ENCODE peak calls at places on chromosomes 12 and 14, in seven cellular contexts. One of them, this sample, is unnamed.
A peak's percentile ranks its signal among the peaks of the same experiment; 100 is the strongest.

GRCh38 chr14:96351986-96352385 is 11.2 kb downstream of the ATG2B start:
- DNase-seq in RWPE2: no peak
- DNase-seq in ovary: no peak
- DNase-seq in cardiac muscle cell: no peak
- DNase-seq in hepatocyte: no peak
- DNase-seq in lung: no peak
- DNase-seq in sigmoid colon: no peak
- DNase-seq in this sample: no peak

GRCh38 chr12:42565001-42565400 is 24.5 kb downstream of the PRICKLE1 start:
- DNase-seq in ovary: no peak
- DNase-seq in sigmoid colon: no peak
- DNase-seq in RWPE2: no peak
- DNase-seq in lung: no peak
- DNase-seq in hepatocyte: no peak
- DNase-seq in cardiac muscle cell: no peak
- DNase-seq in this sample: peak; percentile 53

GRCh38 chr12:75960086-75960910 is 71.3 kb downstream of the PHLDA1 start:
- DNase-seq in lung: no peak
- DNase-seq in hepatocyte: peak; percentile 77
- DNase-seq in ovary: no peak
- DNase-seq in cardiac muscle cell: no peak
- DNase-seq in RWPE2: no peak
- DNase-seq in sigmoid colon: no peak
- DNase-seq in this sample: peak; percentile 97

GRCh38 chr14:52852810-52853521 is 61.6 kb upstream of the GNPNAT1 start:
- DNase-seq in hepatocyte: no peak
- DNase-seq in ovary: no peak
- DNase-seq in sigmoid colon: no peak
- DNase-seq in lung: no peak
- DNase-seq in cardiac muscle cell: no peak
- DNase-seq in RWPE2: no peak
- DNase-seq in this sample: no peak

GRCh38 chr12:64995831-64996230 is 125.3 kb downstream of the WIF1 start:
- DNase-seq in ovary: no peak
- DNase-seq in RWPE2: no peak
- DNase-seq in cardiac muscle cell: no peak
- DNase-seq in lung: no peak
- DNase-seq in hepatocyte: no peak
- DNase-seq in sigmoid colon: no peak
- DNase-seq in this sample: no peak

GRCh38 chr12:70609739-70610491 is 27.3 kb downstream of the PTPRB start:
- DNase-seq in ovary: peak; percentile 36
- DNase-seq in hepatocyte: peak; percentile 45
- DNase-seq in lung: peak; percentile 43
- DNase-seq in cardiac muscle cell: peak; percentile 52
- DNase-seq in RWPE2: no peak
- DNase-seq in sigmoid colon: peak; percentile 67
- DNase-seq in this sample: peak; percentile 84

GRCh38 chr12:98499668-98500456 is 15.5 kb upstream of the TMPO start:
- DNase-seq in cardiac muscle cell: no peak
- DNase-seq in sigmoid colon: no peak
- DNase-seq in RWPE2: no peak
- DNase-seq in lung: no peak
- DNase-seq in hepatocyte: no peak
- DNase-seq in ovary: no peak
- DNase-seq in this sample: peak; percentile 35

GRCh38 chr14:51805541-51805940 is 54.9 kb upstream of the GNG2 start:
- DNase-seq in ovary: no peak
- DNase-seq in sigmoid colon: no peak
- DNase-seq in lung: no peak
- DNase-seq in cardiac muscle cell: no peak
- DNase-seq in RWPE2: no peak
- DNase-seq in hepatocyte: no peak
- DNase-seq in this sample: peak; percentile 56

GRCh38 chr12:57626111-57626928 is 6.7 kb downstream of the B4GALNT1 start:
- DNase-seq in cardiac muscle cell: no peak
- DNase-seq in ovary: no peak
- DNase-seq in lung: no peak
- DNase-seq in RWPE2: no peak
- DNase-seq in hepatocyte: no peak
- DNase-seq in sigmoid colon: peak; percentile 67
- DNase-seq in this sample: peak; percentile 46

GRCh38 chr12:124363376-124363965 is 68.6 kb downstream of the RFLNA start:
- DNase-seq in lung: no peak
- DNase-seq in cardiac muscle cell: no peak
- DNase-seq in ovary: no peak
- DNase-seq in hepatocyte: no peak
- DNase-seq in RWPE2: no peak
- DNase-seq in sigmoid colon: no peak
- DNase-seq in this sample: no peak

GRCh38 chr14:68956728-68957127 is 22.4 kb downstream of the ACTN1 start:
- DNase-seq in lung: no peak
- DNase-seq in sigmoid colon: no peak
- DNase-seq in cardiac muscle cell: no peak
- DNase-seq in RWPE2: no peak
- DNase-seq in ovary: no peak
- DNase-seq in hepatocyte: no peak
- DNase-seq in this sample: no peak

GRCh38 chr14:66804141-66804540 is 296.2 kb downstream of the GPHN start:
- DNase-seq in cardiac muscle cell: no peak
- DNase-seq in ovary: no peak
- DNase-seq in RWPE2: no peak
- DNase-seq in lung: no peak
- DNase-seq in hepatocyte: no peak
- DNase-seq in sigmoid colon: no peak
- DNase-seq in this sample: no peak

GRCh38 chr12:91704446-91704845 is 441.2 kb downstream of the BTG1 start:
- DNase-seq in cardiac muscle cell: no peak
- DNase-seq in RWPE2: no peak
- DNase-seq in sigmoid colon: no peak
- DNase-seq in hepatocyte: no peak
- DNase-seq in ovary: no peak
- DNase-seq in lung: no peak
- DNase-seq in this sample: no peak

GRCh38 chr12:32895688-32896437 is 714 bp downstream of the PKP2 start:
- DNase-seq in cardiac muscle cell: no peak
- DNase-seq in lung: no peak
- DNase-seq in ovary: peak; percentile 59
- DNase-seq in sigmoid colon: no peak
- DNase-seq in hepatocyte: peak; percentile 69
- DNase-seq in RWPE2: no peak
- DNase-seq in this sample: peak; percentile 79

GRCh38 chr14:65412881-65413738 is 580 bp downstream of the FUT8 start:
- DNase-seq in sigmoid colon: peak; percentile 86
- DNase-seq in hepatocyte: peak; percentile 89
- DNase-seq in cardiac muscle cell: peak; percentile 91
- DNase-seq in RWPE2: peak; percentile 80
- DNase-seq in ovary: no peak
- DNase-seq in lung: peak; percentile 64
- DNase-seq in this sample: peak; percentile 82

GRCh38 chr12:25422241-25422640 is 130.8 kb downstream of the LMNTD1 start:
- DNase-seq in ovary: no peak
- DNase-seq in sigmoid colon: no peak
- DNase-seq in RWPE2: no peak
- DNase-seq in hepatocyte: no peak
- DNase-seq in lung: no peak
- DNase-seq in cardiac muscle cell: no peak
- DNase-seq in this sample: no peak

GRCh38 chr12:25423355-25423754 is 129.7 kb downstream of the LMNTD1 start:
- DNase-seq in RWPE2: no peak
- DNase-seq in lung: no peak
- DNase-seq in cardiac muscle cell: no peak
- DNase-seq in ovary: no peak
- DNase-seq in hepatocyte: peak; percentile 40
- DNase-seq in sigmoid colon: no peak
- DNase-seq in this sample: no peak

GRCh38 chr12:25419595-25419994 is 133.5 kb downstream of the LMNTD1 start:
- DNase-seq in hepatocyte: no peak
- DNase-seq in lung: no peak
- DNase-seq in sigmoid colon: no peak
- DNase-seq in cardiac muscle cell: no peak
- DNase-seq in ovary: no peak
- DNase-seq in RWPE2: no peak
- DNase-seq in this sample: no peak

GRCh38 chr12:25421651-25422150 is 131.4 kb downstream of the LMNTD1 start:
- DNase-seq in lung: no peak
- DNase-seq in hepatocyte: no peak
- DNase-seq in RWPE2: no peak
- DNase-seq in sigmoid colon: no peak
- DNase-seq in ovary: no peak
- DNase-seq in cardiac muscle cell: no peak
- DNase-seq in this sample: no peak

DNA sequence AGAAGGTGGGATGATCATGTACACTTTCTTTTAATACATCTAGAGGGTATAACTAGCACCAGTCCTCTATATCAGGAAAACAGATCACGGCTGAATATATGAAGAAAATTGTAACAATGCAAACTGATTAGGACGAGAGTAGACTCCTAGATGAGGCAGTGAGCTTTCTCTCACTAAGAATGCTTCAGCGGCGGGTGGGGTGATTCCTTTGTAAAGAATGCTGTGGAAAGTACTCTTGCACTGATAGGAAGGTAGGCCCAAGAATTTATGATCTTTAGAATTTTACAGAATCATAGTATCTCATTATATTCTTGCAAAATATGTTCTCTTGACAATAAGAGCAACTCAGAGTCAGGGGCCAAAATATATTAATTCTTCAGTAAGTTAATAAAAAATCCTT is 133.0 kb downstream of the LMNTD1 start:
- DNase-seq in sigmoid colon: no peak
- DNase-seq in ovary: no peak
- DNase-seq in cardiac muscle cell: no peak
- DNase-seq in RWPE2: no peak
- DNase-seq in hepatocyte: no peak
- DNase-seq in lung: no peak
- DNase-seq in this sample: no peak
- H3K4me1 ChIP-seq in sigmoid colon: no peaks in the 10 kb centered on the region
- H3K4me1 ChIP-seq in ovary: no peaks in the 10 kb centered on the region
- H3K4me1 ChIP-seq in cardiac muscle cell: no peaks in the 10 kb centered on the region
- H3K4me1 ChIP-seq in RWPE2: no peaks in the 10 kb centered on the region
- H3K4me1 ChIP-seq in hepatocyte: peaks cover 10% of the 10 kb centered on the region
- H3K4me1 ChIP-seq in lung: no peaks in the 10 kb centered on the region
- H3K4me1 ChIP-seq in this sample: no peaks in the 10 kb centered on the region

GRCh38 chr14:19930617-19931016 is at the start of gene OR4K1:
- DNase-seq in lung: no peak
- DNase-seq in RWPE2: no peak
- DNase-seq in cardiac muscle cell: no peak
- DNase-seq in ovary: no peak
- DNase-seq in sigmoid colon: no peak
- DNase-seq in hepatocyte: no peak
- DNase-seq in this sample: no peak
- H3K4me1 ChIP-seq in lung: no peaks in the 10 kb centered on the region
- H3K4me1 ChIP-seq in RWPE2: no peaks in the 10 kb centered on the region
- H3K4me1 ChIP-seq in cardiac muscle cell: no peaks in the 10 kb centered on the region
- H3K4me1 ChIP-seq in ovary: no peaks in the 10 kb centered on the region
- H3K4me1 ChIP-seq in sigmoid colon: no peaks in the 10 kb centered on the region
- H3K4me1 ChIP-seq in hepatocyte: no peaks in the 10 kb centered on the region
- H3K4me1 ChIP-seq in this sample: no peaks in the 10 kb centered on the region

GRCh38 chr14:91398707-91399106 is 18.9 kb downstream of the CCDC88C start:
- DNase-seq in cardiac muscle cell: no peak
- DNase-seq in RWPE2: no peak
- DNase-seq in lung: no peak
- DNase-seq in hepatocyte: no peak
- DNase-seq in sigmoid colon: no peak
- DNase-seq in ovary: no peak
- DNase-seq in this sample: peak; percentile 53

GRCh38 chr14:91400696-91401095 is 16.9 kb downstream of the CCDC88C start:
- DNase-seq in sigmoid colon: no peak
- DNase-seq in ovary: no peak
- DNase-seq in lung: no peak
- DNase-seq in cardiac muscle cell: no peak
- DNase-seq in hepatocyte: no peak
- DNase-seq in RWPE2: no peak
- DNase-seq in this sample: no peak

GRCh38 chr14:91401751-91402150 is 15.9 kb downstream of the CCDC88C start:
- DNase-seq in RWPE2: no peak
- DNase-seq in cardiac muscle cell: no peak
- DNase-seq in sigmoid colon: no peak
- DNase-seq in ovary: no peak
- DNase-seq in lung: no peak
- DNase-seq in hepatocyte: no peak
- DNase-seq in this sample: no peak

GRCh38 chr14:91398192-91398591 is 19.4 kb downstream of the CCDC88C start:
- DNase-seq in lung: no peak
- DNase-seq in hepatocyte: no peak
- DNase-seq in sigmoid colon: no peak
- DNase-seq in ovary: no peak
- DNase-seq in RWPE2: no peak
- DNase-seq in cardiac muscle cell: no peak
- DNase-seq in this sample: no peak

GRCh38 chr14:91399868-91400640 is 17.6 kb downstream of the CCDC88C start:
- DNase-seq in lung: no peak
- DNase-seq in cardiac muscle cell: no peak
- DNase-seq in sigmoid colon: no peak
- DNase-seq in RWPE2: no peak
- DNase-seq in hepatocyte: no peak
- DNase-seq in ovary: no peak
- DNase-seq in this sample: peak; percentile 64
- H3K4me1 ChIP-seq in lung: no peaks in the 10 kb centered on the region
- H3K4me1 ChIP-seq in cardiac muscle cell: no peaks in the 10 kb centered on the region
- H3K4me1 ChIP-seq in sigmoid colon: peaks cover 8% of the 10 kb centered on the region
- H3K4me1 ChIP-seq in RWPE2: peaks cover 51% of the 10 kb centered on the region
- H3K4me1 ChIP-seq in hepatocyte: peaks cover 13% of the 10 kb centered on the region
- H3K4me1 ChIP-seq in ovary: peaks cover 4% of the 10 kb centered on the region
- H3K4me1 ChIP-seq in this sample: peaks cover 4% of the 10 kb centered on the region

DNA sequence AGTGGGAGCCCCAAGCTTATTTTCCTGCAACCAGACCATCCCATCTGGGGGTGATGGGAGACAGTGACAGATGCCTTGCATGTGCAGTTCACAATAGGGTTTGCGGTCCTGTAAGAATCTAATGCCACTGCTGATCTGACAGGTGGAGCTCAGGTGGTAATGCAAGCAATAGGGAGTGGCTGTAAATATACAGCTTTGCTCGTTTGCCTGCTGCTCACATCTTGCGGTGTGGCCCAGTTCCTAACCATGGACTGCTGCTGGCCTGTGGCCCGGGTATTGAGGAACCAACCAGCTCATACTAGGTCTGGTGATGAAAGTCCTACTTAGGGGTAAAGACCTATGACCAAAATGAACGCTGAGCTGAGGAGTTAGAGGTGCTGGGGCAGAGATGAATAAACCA is 36.1 kb upstream of the CCDC88C start:
- DNase-seq in hepatocyte: no peak
- DNase-seq in cardiac muscle cell: no peak
- DNase-seq in ovary: no peak
- DNase-seq in sigmoid colon: no peak
- DNase-seq in lung: no peak
- DNase-seq in RWPE2: no peak
- DNase-seq in this sample: peak; percentile 47
- H3K4me1 ChIP-seq in hepatocyte: no peaks in the 10 kb centered on the region
- H3K4me1 ChIP-seq in cardiac muscle cell: no peaks in the 10 kb centered on the region
- H3K4me1 ChIP-seq in ovary: no peaks in the 10 kb centered on the region
- H3K4me1 ChIP-seq in sigmoid colon: no peaks in the 10 kb centered on the region
- H3K4me1 ChIP-seq in lung: no peaks in the 10 kb centered on the region
- H3K4me1 ChIP-seq in RWPE2: peaks cover 6% of the 10 kb centered on the region
- H3K4me1 ChIP-seq in this sample: no peaks in the 10 kb centered on the region

This sample was measured in endodermal cell.